ENCODE peak calls at places on chromosomes 12 and 14, in ten cellular contexts. G, X, U, E, S, K, L, P, R and Q are unnamed samples.

GRCh38 chr12:90234455-90234854 is 525.8 kb upstream of the ATP2B1 start:
- DNase-seq in G (no peak), X (no peak), U (no peak), E (no peak), S (no peak), K (no peak), L (no peak), P (no peak), R (no peak), Q (no peak)

GRCh38 chr14:100117647-100118376 is 41.6 kb downstream of the DEGS2 start:
- DNase-seq in G (peak), X (no peak), U (no peak), E (no peak), S (no peak), K (no peak), L (no peak), P (no peak), R (no peak), Q (no peak)

GRCh38 chr14:68042591-68043210 is 223.1 kb downstream of the RAD51B start:
- DNase-seq in G (no peak), X (no peak), U (no peak), E (no peak), S (no peak), K (no peak), L (no peak), P (no peak), R (peak), Q (no peak)

GRCh38 chr12:38555620-38556596 is 239.3 kb downstream of the ALG10B start:
- DNase-seq in G (no peak), X (no peak), U (no peak), E (no peak), S (no peak), K (no peak), L (no peak), P (no peak), R (no peak), Q (no peak)

GRCh38 chr12:65656904-65657351 is 167.4 kb upstream of the HMGA2 start:
- DNase-seq in G (no peak), X (no peak), U (peak), E (no peak), S (no peak), K (no peak), L (no peak), P (peak), R (no peak), Q (no peak)

GRCh38 chr12:28110329-28110728 is 79.9 kb upstream of the CCDC91 start:
- DNase-seq in G (no peak), X (no peak), U (peak), E (no peak), S (no peak), K (no peak), L (no peak), P (no peak), R (no peak), Q (no peak)

GRCh38 chr12:103114296-103115055 is 157.0 kb downstream of the ASCL1 start:
- DNase-seq in G (no peak), X (no peak), U (no peak), E (no peak), S (no peak), K (no peak), L (no peak), P (no peak), R (no peak), Q (no peak)

GRCh38 chr12:96219700-96220206 is 25.6 kb downstream of the ELK3 start:
- DNase-seq in G (no peak), X (no peak), U (no peak), E (peak), S (no peak), K (no peak), L (peak), P (peak), R (no peak), Q (no peak)

GRCh38 chr12:108257004-108257403 is 82.1 kb downstream of the CMKLR1 start:
- DNase-seq in G (no peak), X (no peak), U (no peak), E (no peak), S (no peak), K (no peak), L (no peak), P (no peak), R (no peak), Q (no peak)

GRCh38 chr12:113359133-113359938 is 949 bp downstream of the PLBD2 start:
- DNase-seq in G (peak), X (no peak), U (no peak), E (no peak), S (no peak), K (peak), L (no peak), P (no peak), R (peak), Q (no peak)

GRCh38 chr14:104066279-104066678 is 19.2 kb upstream of the ASPG start:
- DNase-seq in G (no peak), X (no peak), U (no peak), E (no peak), S (no peak), K (no peak), L (no peak), P (no peak), R (no peak), Q (no peak)

GRCh38 chr12:101619026-101619827 is 24.5 kb downstream of the MYBPC1 start:
- DNase-seq in G (no peak), X (no peak), U (no peak), E (no peak), S (no peak), K (no peak), L (no peak), P (no peak), R (no peak), Q (no peak)

GRCh38 chr12:131208425-131208824 is 254.7 kb downstream of the ADGRD1 start:
- DNase-seq in G (no peak), X (peak), U (no peak), E (no peak), S (no peak), K (no peak), L (no peak), P (no peak), R (no peak), Q (no peak)

GRCh38 chr14:92316937-92317336 is 6.0 kb upstream of the SLC24A4 start:
- DNase-seq in G (no peak), X (no peak), U (no peak), E (no peak), S (no peak), K (no peak), L (no peak), P (no peak), R (no peak), Q (no peak)

GRCh38 chr14:88798161-88798560 is 5.4 kb upstream of the EML5 start:
- DNase-seq in G (no peak), X (no peak), U (no peak), E (no peak), S (no peak), K (no peak), L (no peak), P (no peak), R (no peak), Q (no peak)

GRCh38 chr14:51901475-51902024 is 41.1 kb downstream of the GNG2 start:
- DNase-seq in G (no peak), X (no peak), U (no peak), E (no peak), S (no peak), K (no peak), L (no peak), P (no peak), R (no peak), Q (no peak)

GRCh38 chr12:43899574-43899973 is 63.7 kb downstream of the TMEM117 start:
- DNase-seq in G (no peak), X (no peak), U (no peak), E (no peak), S (no peak), K (no peak), L (no peak), P (no peak), R (no peak), Q (no peak)

GRCh38 chr14:72528059-72528950 is 365.6 kb downstream of the DPF3 start:
- DNase-seq in G (no peak), X (no peak), U (no peak), E (no peak), S (no peak), K (no peak), L (no peak), P (no peak), R (no peak), Q (no peak)

GRCh38 chr12:13981296-13981962 is at the start of gene GRIN2B:
- DNase-seq in G (no peak), X (no peak), U (no peak), E (no peak), S (no peak), K (no peak), L (peak), P (no peak), R (no peak), Q (peak)

GRCh38 chr14:55160989-55161388 is 30.4 kb downstream of the DLGAP5 start:
- DNase-seq in G (no peak), X (no peak), U (no peak), E (peak), S (no peak), K (no peak), L (no peak), P (peak), R (no peak), Q (no peak)

GRCh38 chr12:19130224-19131019 is 889 bp downstream of the PLEKHA5 start:
- DNase-seq in G (peak), X (peak), U (peak), E (no peak), S (no peak), K (peak), L (peak), P (peak), R (peak), Q (peak)

GRCh38 chr12:104790296-104791125 is 167.6 kb downstream of the SLC41A2 start:
- DNase-seq in G (peak), X (peak), U (peak), E (peak), S (no peak), K (peak), L (peak), P (peak), R (no peak), Q (no peak)

GRCh38 chr12:89156862-89157262 is 195.4 kb downstream of the DUSP6 start:
- DNase-seq in G (no peak), X (no peak), U (no peak), E (no peak), S (no peak), K (no peak), L (no peak), P (peak), R (no peak), Q (no peak)

GRCh38 chr12:27922591-27923139 is 49.9 kb downstream of the PTHLH start:
- DNase-seq in G (no peak), X (no peak), U (no peak), E (no peak), S (peak), K (no peak), L (no peak), P (peak), R (peak), Q (no peak)

GRCh38 chr12:24414421-24414820 is 465.0 kb upstream of the SOX5 start:
- DNase-seq in G (no peak), X (no peak), U (no peak), E (no peak), S (no peak), K (no peak), L (no peak), P (peak), R (no peak), Q (no peak)

GRCh38 chr12:39764944-39765560 is 145.4 kb upstream of the ABCD2 start:
- DNase-seq in G (no peak), X (no peak), U (peak), E (peak), S (no peak), K (no peak), L (no peak), P (peak), R (no peak), Q (no peak)

GRCh38 chr12:116324684-116325664 is 47.5 kb upstream of the MED13L start:
- DNase-seq in G (no peak), X (no peak), U (no peak), E (no peak), S (no peak), K (no peak), L (no peak), P (no peak), R (no peak), Q (peak)

GRCh38 chr14:77574446-77575125 is 41.9 kb downstream of the SPTLC2 start:
- DNase-seq in G (no peak), X (no peak), U (no peak), E (no peak), S (peak), K (no peak), L (no peak), P (no peak), R (no peak), Q (no peak)

GRCh38 chr14:94897583-94897982 is 127.7 kb upstream of the GSC start:
- DNase-seq in G (no peak), X (no peak), U (no peak), E (no peak), S (no peak), K (peak), L (no peak), P (no peak), R (no peak), Q (no peak)
- TF ChIP-seq POLR2A in G (no peak), X (no peak), U (no peak), E (no peak), S (no peak), K (no peak), L (no peak), P (no peak), R (no peak), Q (no peak)

GRCh38 chr14:23248601-23249000 is 10.9 kb downstream of the RNF212B start:
- DNase-seq in G (no peak), X (no peak), U (no peak), E (no peak), S (no peak), K (no peak), L (no peak), P (no peak), R (no peak), Q (no peak)
- TF ChIP-seq POLR2AphosphoS5 in G (no peak), X (no peak), U (no peak), E (no peak), S (no peak), K (no peak), L (no peak), P (no peak), R (no peak), Q (no peak)

GRCh38 chr14:69049675-69050074 is 70.6 kb upstream of the ACTN1 start:
- DNase-seq in G (no peak), X (no peak), U (no peak), E (peak), S (no peak), K (peak), L (no peak), P (peak), R (no peak), Q (no peak)
- TF ChIP-seq POLR2A in G (no peak), X (no peak), U (no peak), E (no peak), S (no peak), K (no peak), L (no peak), P (no peak), R (no peak), Q (no peak)

DNA sequence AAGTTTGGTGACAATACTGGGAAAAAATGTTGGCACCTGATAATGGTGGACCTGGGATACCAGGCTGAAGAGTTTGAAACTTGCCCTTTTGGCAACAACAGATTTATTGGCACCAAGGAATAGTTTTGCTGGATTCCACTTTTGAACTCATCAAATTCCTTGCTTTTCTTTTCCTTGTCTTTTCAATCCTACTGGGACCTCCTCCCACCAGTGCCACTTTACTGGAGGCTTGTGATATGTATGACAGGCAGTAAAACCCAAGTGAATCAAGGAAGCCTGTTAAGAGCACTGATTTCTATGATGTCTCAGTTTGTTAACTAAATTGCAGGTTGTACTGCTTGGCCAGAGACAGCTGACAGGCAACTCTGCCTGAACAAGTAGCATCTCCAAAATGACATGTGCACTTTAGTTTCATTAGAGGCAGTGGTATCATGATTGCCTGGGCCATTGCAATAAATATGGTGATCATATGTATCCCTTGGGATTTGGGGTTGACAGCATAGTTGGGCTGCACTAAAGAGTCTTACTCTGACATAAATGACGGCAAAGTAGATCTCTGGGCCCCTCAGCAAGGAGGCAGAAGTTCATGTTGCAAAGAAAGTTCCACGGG is 565.4 kb downstream of the DIO2 start:
- DNase-seq in G (no peak), X (no peak), U (no peak), E (no peak), S (no peak), K (no peak), L (no peak), P (no peak), R (no peak), Q (no peak)
- TF ChIP-seq POLR2AphosphoS5 in G (no peak), X (no peak), U (no peak), E (no peak), S (no peak), K (no peak), L (no peak), P (no peak), R (no peak), Q (no peak)

DNA sequence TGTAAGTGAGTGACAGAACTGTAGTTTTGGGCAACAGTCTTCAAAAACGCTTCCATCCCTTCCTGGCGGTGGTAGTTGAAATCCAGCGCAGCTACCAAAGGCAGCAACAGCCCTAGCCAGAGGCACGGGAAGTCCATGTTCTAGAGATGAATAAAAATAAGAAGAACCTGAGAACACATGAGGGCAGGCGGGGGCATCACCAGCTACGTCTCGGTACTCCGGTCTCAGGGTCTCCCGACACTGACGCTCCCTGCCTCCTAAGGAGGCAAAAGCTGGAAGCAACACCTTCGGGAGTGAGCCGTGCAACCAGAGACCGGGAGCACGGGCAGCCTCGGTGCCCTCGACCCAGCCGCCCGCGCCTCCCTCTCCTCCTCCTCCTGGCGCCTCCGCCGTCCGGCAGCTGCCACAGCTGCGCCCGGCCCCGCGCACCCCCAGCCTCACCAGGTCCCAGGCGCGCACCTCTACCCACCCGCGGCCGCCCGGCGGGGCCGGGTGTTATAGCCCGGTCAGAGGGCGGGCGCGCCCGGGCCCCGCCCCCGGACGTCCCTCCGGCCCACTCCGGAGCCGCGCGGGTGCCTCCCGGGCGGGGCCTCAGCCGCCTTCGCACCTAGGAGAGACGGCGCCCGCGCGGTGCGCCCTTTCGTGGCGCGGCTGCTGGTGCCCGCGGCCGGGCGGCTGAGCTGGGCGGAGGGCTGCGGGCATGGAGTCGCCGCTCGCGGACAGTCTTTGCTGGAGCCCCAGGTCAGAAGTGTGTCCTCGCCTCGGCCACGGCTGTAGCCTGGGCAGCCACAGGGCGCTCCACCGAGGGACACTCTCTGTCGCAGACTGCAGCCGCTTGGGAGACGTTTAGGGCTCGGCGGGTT is at the start of gene CPM:
- DNase-seq in G (peak), X (peak), U (peak), E (no peak), S (no peak), K (peak), L (peak), P (peak), R (peak), Q (peak)
- TF ChIP-seq POLR2A in G (peak), X (no peak), U (no peak), E (no peak), S (no peak), K (peak), L (no peak), P (no peak), R (peak), Q (no peak)

GRCh38 chr12:47236109-47236714 is 156.5 kb upstream of the AMIGO2 start:
- DNase-seq in G (no peak), X (no peak), U (no peak), E (no peak), S (no peak), K (no peak), L (no peak), P (no peak), R (no peak), Q (no peak)
- TF ChIP-seq POLR2AphosphoS5 in G (no peak), X (no peak), U (no peak), E (no peak), S (no peak), K (no peak), L (no peak), P (no peak), R (no peak), Q (no peak)

DNA sequence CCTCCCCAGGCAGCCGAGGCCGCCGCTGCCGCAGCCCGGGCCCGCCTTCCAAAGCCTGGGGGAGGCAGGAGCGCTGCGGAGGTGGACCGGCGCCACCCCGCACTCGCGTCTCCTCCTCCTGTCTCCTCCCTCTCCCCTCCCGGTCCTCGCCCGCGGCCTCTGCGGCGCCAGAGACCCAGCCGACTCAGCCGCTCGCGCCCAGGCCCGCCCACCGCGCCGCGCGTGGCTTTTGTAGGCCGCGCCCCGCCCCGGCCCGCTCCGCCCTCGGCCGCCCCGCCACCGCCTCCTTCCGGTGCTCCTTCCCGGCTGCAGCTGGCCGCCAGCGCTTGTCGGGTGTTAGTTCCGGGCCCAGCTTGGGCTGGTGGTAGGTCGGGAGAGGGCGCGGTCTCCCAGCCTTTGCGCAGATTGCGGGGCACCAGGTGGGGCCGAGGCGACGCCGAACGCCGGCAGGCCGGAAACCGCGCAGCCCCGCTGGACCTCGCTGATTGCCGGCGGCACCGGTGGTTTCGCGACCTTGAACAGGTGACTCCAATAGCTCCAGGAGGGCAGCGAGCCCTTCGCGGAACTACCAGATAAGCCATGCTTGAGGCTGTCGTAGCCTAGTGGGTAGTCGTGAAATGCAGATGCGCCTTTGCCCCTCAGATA is at the start of gene CAPRIN2:
- DNase-seq in G (peak), X (peak), U (peak), E (peak), S (peak), K (peak), L (peak), P (peak), R (peak), Q (peak)
- TF ChIP-seq POLR2A in G (peak), X (no peak), U (peak), E (peak), S (no peak), K (peak), L (no peak), P (peak), R (peak), Q (peak)

GRCh38 chr12:7994731-7995205 is 37.7 kb upstream of the FOXJ2 start:
- DNase-seq in G (no peak), X (no peak), U (no peak), E (no peak), S (no peak), K (no peak), L (no peak), P (no peak), R (no peak), Q (no peak)
- TF ChIP-seq POLR2AphosphoS5 in G (no peak), X (no peak), U (no peak), E (no peak), S (no peak), K (no peak), L (no peak), P (no peak), R (no peak), Q (no peak)

DNA sequence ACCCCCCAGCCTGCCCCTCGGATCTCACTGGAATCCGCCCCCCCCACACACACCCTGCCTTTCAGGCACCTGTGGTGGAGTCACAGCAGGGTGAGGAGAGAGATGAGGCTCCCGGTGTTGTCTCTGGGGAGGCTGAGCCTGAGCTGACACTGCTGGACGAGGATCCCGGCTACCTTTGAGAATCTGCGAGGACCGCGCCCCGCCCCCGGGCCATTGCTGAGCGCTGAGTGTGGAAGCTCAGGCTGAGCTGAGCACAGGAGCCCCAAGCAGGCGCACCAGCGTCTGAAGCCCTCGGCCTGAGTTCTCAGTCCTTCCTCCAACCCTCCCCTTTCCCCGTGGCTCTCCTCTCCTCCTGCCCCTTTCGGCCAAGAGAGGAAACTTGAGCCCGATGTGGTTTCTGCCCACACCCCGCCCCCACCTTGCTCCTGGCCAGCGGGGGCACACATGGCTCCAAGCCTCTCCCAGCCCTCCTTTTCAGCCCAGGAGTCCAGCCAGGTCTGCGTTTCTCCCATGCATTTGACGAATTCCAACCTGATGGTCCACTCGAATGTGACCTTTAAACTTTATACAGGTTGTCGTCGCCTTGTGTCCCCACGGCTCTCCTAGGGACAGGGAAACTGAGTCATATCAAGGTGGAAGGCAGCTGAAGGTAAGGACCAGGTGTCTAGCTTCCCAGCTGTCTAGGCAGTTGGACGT is at the start of gene NFE2:
- DNase-seq in G (peak), X (peak), U (peak), E (peak), S (no peak), K (no peak), L (peak), P (no peak), R (peak), Q (no peak)
- TF ChIP-seq POLR2A in G (no peak), X (no peak), U (peak), E (peak), S (no peak), K (no peak), L (no peak), P (no peak), R (no peak), Q (no peak)